ENCODE peak calls at places on chromosomes 4 and X, in ten cellular contexts. One of them, this sample, is unnamed.

GRCh38 chrX:131746491-131746968 is 202.7 kb downstream of the OR13H1 start:
- DNase-seq in left ventricle myocardium inferior: no peak
- DNase-seq in coronary artery: peak
- DNase-seq in suprapubic skin: peak
- DNase-seq in neural progenitor cell: no peak
- DNase-seq in stomach: peak
- DNase-seq in hepatocyte: no peak
- DNase-seq in PC-3: peak
- DNase-seq in esophagus muscularis mucosa: no peak
- DNase-seq in OCI-LY7: peak
- DNase-seq in this sample: peak

GRCh38 chrX:132652871-132653270 is 164.0 kb upstream of the MBNL3 start:
- DNase-seq in left ventricle myocardium inferior: no peak
- DNase-seq in coronary artery: no peak
- DNase-seq in suprapubic skin: no peak
- DNase-seq in neural progenitor cell: no peak
- DNase-seq in stomach: no peak
- DNase-seq in hepatocyte: no peak
- DNase-seq in PC-3: no peak
- DNase-seq in esophagus muscularis mucosa: no peak
- DNase-seq in OCI-LY7: no peak
- DNase-seq in this sample: no peak

GRCh38 chr4:111755571-111755970 is 389.7 kb upstream of the FAM241A start:
- DNase-seq in left ventricle myocardium inferior: no peak
- DNase-seq in coronary artery: no peak
- DNase-seq in suprapubic skin: no peak
- DNase-seq in neural progenitor cell: peak
- DNase-seq in stomach: no peak
- DNase-seq in hepatocyte: no peak
- DNase-seq in PC-3: no peak
- DNase-seq in esophagus muscularis mucosa: no peak
- DNase-seq in OCI-LY7: no peak
- DNase-seq in this sample: no peak

GRCh38 chr4:161767116-161767515 is 396.7 kb downstream of the FSTL5 start:
- DNase-seq in left ventricle myocardium inferior: no peak
- DNase-seq in coronary artery: no peak
- DNase-seq in suprapubic skin: no peak
- DNase-seq in neural progenitor cell: no peak
- DNase-seq in stomach: no peak
- DNase-seq in hepatocyte: no peak
- DNase-seq in PC-3: peak
- DNase-seq in esophagus muscularis mucosa: no peak
- DNase-seq in OCI-LY7: no peak
- DNase-seq in this sample: no peak

GRCh38 chrX:110218591-110218990 is 99.3 kb downstream of the AMMECR1 start:
- DNase-seq in left ventricle myocardium inferior: no peak
- DNase-seq in coronary artery: no peak
- DNase-seq in suprapubic skin: no peak
- DNase-seq in neural progenitor cell: no peak
- DNase-seq in stomach: no peak
- DNase-seq in hepatocyte: no peak
- DNase-seq in PC-3: no peak
- DNase-seq in esophagus muscularis mucosa: no peak
- DNase-seq in OCI-LY7: no peak
- DNase-seq in this sample: no peak

GRCh38 chr4:2289955-2290333 is 28.0 kb upstream of the MXD4 start:
- DNase-seq in left ventricle myocardium inferior: no peak
- DNase-seq in coronary artery: no peak
- DNase-seq in suprapubic skin: peak
- DNase-seq in neural progenitor cell: no peak
- DNase-seq in stomach: no peak
- DNase-seq in hepatocyte: peak
- DNase-seq in PC-3: no peak
- DNase-seq in esophagus muscularis mucosa: no peak
- DNase-seq in OCI-LY7: no peak
- DNase-seq in this sample: no peak

GRCh38 chr4:53937327-53937726 is 127.1 kb downstream of the CHIC2 start:
- DNase-seq in left ventricle myocardium inferior: no peak
- DNase-seq in coronary artery: no peak
- DNase-seq in suprapubic skin: no peak
- DNase-seq in neural progenitor cell: no peak
- DNase-seq in stomach: no peak
- DNase-seq in hepatocyte: no peak
- DNase-seq in PC-3: no peak
- DNase-seq in esophagus muscularis mucosa: no peak
- DNase-seq in OCI-LY7: no peak
- DNase-seq in this sample: no peak

GRCh38 chrX:104013606-104014005 is at the start of gene H2BW1:
- DNase-seq in left ventricle myocardium inferior: no peak
- DNase-seq in coronary artery: no peak
- DNase-seq in suprapubic skin: no peak
- DNase-seq in neural progenitor cell: no peak
- DNase-seq in stomach: no peak
- DNase-seq in hepatocyte: no peak
- DNase-seq in PC-3: no peak
- DNase-seq in esophagus muscularis mucosa: no peak
- DNase-seq in OCI-LY7: no peak
- DNase-seq in this sample: no peak

GRCh38 chr4:129282293-129282692 is 186.3 kb downstream of the C4orf33 start:
- DNase-seq in left ventricle myocardium inferior: no peak
- DNase-seq in coronary artery: no peak
- DNase-seq in suprapubic skin: no peak
- DNase-seq in neural progenitor cell: no peak
- DNase-seq in stomach: no peak
- DNase-seq in hepatocyte: no peak
- DNase-seq in PC-3: no peak
- DNase-seq in esophagus muscularis mucosa: no peak
- DNase-seq in OCI-LY7: no peak
- DNase-seq in this sample: no peak

GRCh38 chr4:163343604-163344146 is at the start of gene NPY5R:
- DNase-seq in left ventricle myocardium inferior: no peak
- DNase-seq in coronary artery: no peak
- DNase-seq in suprapubic skin: peak
- DNase-seq in neural progenitor cell: peak
- DNase-seq in stomach: no peak
- DNase-seq in hepatocyte: peak
- DNase-seq in PC-3: no peak
- DNase-seq in esophagus muscularis mucosa: no peak
- DNase-seq in OCI-LY7: no peak
- DNase-seq in this sample: no peak

GRCh38 chr4:130545596-130545995 is 1449.6 kb downstream of the C4orf33 start:
- DNase-seq in left ventricle myocardium inferior: no peak
- DNase-seq in coronary artery: no peak
- DNase-seq in suprapubic skin: no peak
- DNase-seq in neural progenitor cell: no peak
- DNase-seq in stomach: no peak
- DNase-seq in hepatocyte: no peak
- DNase-seq in PC-3: no peak
- DNase-seq in esophagus muscularis mucosa: no peak
- DNase-seq in OCI-LY7: no peak
- DNase-seq in this sample: no peak

GRCh38 chrX:149993989-149994388 is 55.7 kb upstream of the EOLA2 start:
- DNase-seq in left ventricle myocardium inferior: no peak
- DNase-seq in coronary artery: no peak
- DNase-seq in suprapubic skin: no peak
- DNase-seq in neural progenitor cell: no peak
- DNase-seq in stomach: no peak
- DNase-seq in hepatocyte: no peak
- DNase-seq in PC-3: no peak
- DNase-seq in esophagus muscularis mucosa: no peak
- DNase-seq in OCI-LY7: no peak
- DNase-seq in this sample: no peak

GRCh38 chrX:101958139-101958538 is 26.3 kb upstream of the ZMAT1 start:
- DNase-seq in left ventricle myocardium inferior: no peak
- DNase-seq in coronary artery: no peak
- DNase-seq in suprapubic skin: no peak
- DNase-seq in neural progenitor cell: no peak
- DNase-seq in stomach: no peak
- DNase-seq in hepatocyte: peak
- DNase-seq in PC-3: no peak
- DNase-seq in esophagus muscularis mucosa: no peak
- DNase-seq in OCI-LY7: no peak
- DNase-seq in this sample: no peak

GRCh38 chr4:125313497-125313896 is 1.3 kb upstream of the FAT4 start:
- DNase-seq in left ventricle myocardium inferior: no peak
- DNase-seq in coronary artery: no peak
- DNase-seq in suprapubic skin: no peak
- DNase-seq in neural progenitor cell: peak
- DNase-seq in stomach: no peak
- DNase-seq in hepatocyte: peak
- DNase-seq in PC-3: peak
- DNase-seq in esophagus muscularis mucosa: no peak
- DNase-seq in OCI-LY7: peak
- DNase-seq in this sample: peak

GRCh38 chr4:89119836-89120235 is 8.5 kb downstream of the TIGD2 start:
- DNase-seq in left ventricle myocardium inferior: no peak
- DNase-seq in coronary artery: no peak
- DNase-seq in suprapubic skin: no peak
- DNase-seq in neural progenitor cell: no peak
- DNase-seq in stomach: no peak
- DNase-seq in hepatocyte: no peak
- DNase-seq in PC-3: peak
- DNase-seq in esophagus muscularis mucosa: no peak
- DNase-seq in OCI-LY7: no peak
- DNase-seq in this sample: no peak

GRCh38 chr4:41887821-41888699 is 47.2 kb upstream of the TMEM33 start:
- DNase-seq in left ventricle myocardium inferior: no peak
- DNase-seq in coronary artery: no peak
- DNase-seq in suprapubic skin: no peak
- DNase-seq in neural progenitor cell: peak
- DNase-seq in stomach: peak
- DNase-seq in hepatocyte: peak
- DNase-seq in PC-3: peak
- DNase-seq in esophagus muscularis mucosa: no peak
- DNase-seq in OCI-LY7: peak
- DNase-seq in this sample: no peak

DNA sequence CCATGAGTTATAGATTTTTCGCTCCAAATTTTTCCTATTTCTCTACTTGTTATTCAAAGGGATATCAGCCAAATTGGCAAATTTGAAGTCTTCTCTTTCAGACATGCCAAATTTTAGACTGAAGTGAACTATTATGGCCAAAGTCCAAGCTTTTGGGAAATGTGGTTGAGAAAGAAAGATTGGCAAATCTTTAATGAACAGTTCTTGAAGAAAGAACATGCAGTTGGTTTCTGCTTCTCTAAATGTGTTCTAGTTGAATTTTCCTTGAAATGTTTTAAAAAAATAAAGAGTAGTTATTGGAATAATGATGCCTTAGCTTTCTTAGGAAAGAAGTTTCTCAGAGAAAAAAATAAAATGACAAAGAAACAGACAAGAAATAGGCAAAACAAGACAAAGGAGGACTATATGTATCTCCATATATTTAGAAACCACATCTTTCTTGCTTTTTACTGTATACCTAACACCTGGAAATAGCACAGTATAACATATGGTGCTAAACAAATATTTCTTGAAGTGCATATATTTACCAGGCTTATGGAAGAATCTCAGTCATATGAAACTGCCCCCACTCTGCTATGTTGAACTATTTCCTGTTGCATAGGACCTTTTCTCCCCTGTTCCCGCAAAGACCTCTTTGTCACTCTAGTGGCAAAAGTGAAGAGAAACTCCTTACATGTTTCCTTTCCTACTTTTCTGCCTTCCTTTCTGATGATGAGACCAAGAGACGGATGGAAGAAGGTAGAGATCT is 250.0 kb downstream of the ARHGAP24 start:
- DNase-seq in left ventricle myocardium inferior: no peak
- DNase-seq in coronary artery: no peak
- DNase-seq in suprapubic skin: no peak
- DNase-seq in neural progenitor cell: no peak
- DNase-seq in stomach: no peak
- DNase-seq in hepatocyte: no peak
- DNase-seq in PC-3: no peak
- DNase-seq in esophagus muscularis mucosa: no peak
- DNase-seq in OCI-LY7: peak
- DNase-seq in this sample: no peak
- H3K27ac ChIP-seq in left ventricle myocardium inferior: peak
- H3K27ac ChIP-seq in coronary artery: peak
- H3K27ac ChIP-seq in suprapubic skin: peak
- H3K27ac ChIP-seq in neural progenitor cell: no peak
- H3K27ac ChIP-seq in stomach: peak
- H3K27ac ChIP-seq in hepatocyte: no peak
- H3K27ac ChIP-seq in PC-3: no peak
- H3K27ac ChIP-seq in esophagus muscularis mucosa: peak
- H3K27ac ChIP-seq in OCI-LY7: peak
- H3K27ac ChIP-seq in this sample: peak

DNA sequence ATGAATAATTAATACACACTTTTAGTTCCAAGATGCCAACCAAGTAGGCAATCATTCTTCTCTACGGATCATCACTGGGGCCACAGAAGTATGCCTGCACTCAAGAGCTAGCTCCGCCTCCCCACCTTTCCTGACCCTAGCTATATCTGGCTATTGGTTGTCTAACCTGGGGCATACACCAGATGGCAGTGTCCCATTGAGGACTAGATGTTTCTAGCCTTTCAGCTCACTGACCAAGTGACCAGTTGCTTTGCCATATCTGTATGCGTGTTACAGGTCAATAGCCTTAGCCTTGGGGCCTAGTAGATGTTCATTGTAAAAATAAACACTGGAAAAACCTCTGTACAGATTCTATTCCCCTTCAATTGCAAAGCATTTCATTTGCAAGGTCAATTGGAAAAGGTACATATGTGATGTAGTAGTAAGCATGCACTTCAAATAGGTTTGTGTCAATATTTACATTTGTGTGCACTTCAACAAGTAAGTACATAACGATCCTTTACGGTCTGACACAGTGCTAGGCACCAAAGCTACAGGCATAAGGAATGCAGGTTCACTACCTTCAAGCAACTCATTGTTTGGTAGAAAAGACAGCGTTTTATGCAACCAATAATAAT is 521.7 kb downstream of the PPARGC1A start:
- DNase-seq in left ventricle myocardium inferior: no peak
- DNase-seq in coronary artery: no peak
- DNase-seq in suprapubic skin: no peak
- DNase-seq in neural progenitor cell: peak
- DNase-seq in stomach: peak
- DNase-seq in hepatocyte: peak
- DNase-seq in PC-3: peak
- DNase-seq in esophagus muscularis mucosa: no peak
- DNase-seq in OCI-LY7: no peak
- DNase-seq in this sample: peak
- TF ChIP-seq CTCF in left ventricle myocardium inferior: peak
- TF ChIP-seq CTCF in coronary artery: no peak
- TF ChIP-seq CTCF in suprapubic skin: no peak
- TF ChIP-seq CTCF in neural progenitor cell: peak
- TF ChIP-seq CTCF in stomach: no peak
- TF ChIP-seq CTCF in hepatocyte: peak
- TF ChIP-seq CTCF in PC-3: peak
- TF ChIP-seq CTCF in esophagus muscularis mucosa: peak
- TF ChIP-seq CTCF in OCI-LY7: peak
- TF ChIP-seq CTCF in this sample: no peak

GRCh38 chrX:1610166-1610565 is 4.7 kb upstream of the ASMT start:
- DNase-seq in left ventricle myocardium inferior: no peak
- DNase-seq in coronary artery: no peak
- DNase-seq in suprapubic skin: no peak
- DNase-seq in neural progenitor cell: no peak
- DNase-seq in stomach: no peak
- DNase-seq in hepatocyte: no peak
- DNase-seq in PC-3: no peak
- DNase-seq in esophagus muscularis mucosa: no peak
- DNase-seq in OCI-LY7: no peak
- DNase-seq in this sample: no peak
- H3K27ac ChIP-seq in left ventricle myocardium inferior: no peak
- H3K27ac ChIP-seq in coronary artery: no peak
- H3K27ac ChIP-seq in suprapubic skin: no peak
- H3K27ac ChIP-seq in neural progenitor cell: no peak
- H3K27ac ChIP-seq in stomach: no peak
- H3K27ac ChIP-seq in hepatocyte: no peak
- H3K27ac ChIP-seq in PC-3: no peak
- H3K27ac ChIP-seq in esophagus muscularis mucosa: no peak
- H3K27ac ChIP-seq in OCI-LY7: no peak
- H3K27ac ChIP-seq in this sample: no peak

GRCh38 chr4:86855572-86855971 is 6.4 kb upstream of the SLC10A6 start:
- DNase-seq in left ventricle myocardium inferior: no peak
- DNase-seq in coronary artery: no peak
- DNase-seq in suprapubic skin: no peak
- DNase-seq in neural progenitor cell: no peak
- DNase-seq in stomach: no peak
- DNase-seq in hepatocyte: peak
- DNase-seq in PC-3: peak
- DNase-seq in esophagus muscularis mucosa: no peak
- DNase-seq in OCI-LY7: no peak
- DNase-seq in this sample: no peak
- TF ChIP-seq CTCF in left ventricle myocardium inferior: no peak
- TF ChIP-seq CTCF in coronary artery: no peak
- TF ChIP-seq CTCF in suprapubic skin: no peak
- TF ChIP-seq CTCF in neural progenitor cell: no peak
- TF ChIP-seq CTCF in stomach: no peak
- TF ChIP-seq CTCF in hepatocyte: no peak
- TF ChIP-seq CTCF in PC-3: peak
- TF ChIP-seq CTCF in esophagus muscularis mucosa: no peak
- TF ChIP-seq CTCF in OCI-LY7: no peak
- TF ChIP-seq CTCF in this sample: no peak

This sample was measured in lung.